ENCODE peak calls at places on chromosome X, in nine cellular contexts. One of them, this sample, is unnamed.
A peak's percentile ranks its signal among the peaks of the same experiment; 100 is the strongest.

GRCh38 chrX:17547658-17548057 is 172.7 kb downstream of the NHS start:
- DNase-seq in fibroblast of mammary gland: peak; percentile 90
- DNase-seq in LNCaP clone FGC: no peak
- DNase-seq in activated naive CD4-positive, alpha-beta T cell treated with anti-CD3 and anti-CD28 coated beads, Interleukin-2, amount 10 ng/mL, durations not matched to agents 7 days and 5 days: no peak
- DNase-seq in mesenchymal stem cell: peak; percentile 55
- DNase-seq in activated CD4-positive, alpha-beta T cell treated with anti-CD3 and anti-CD28 coated beads, Interleukin-2, amount 50 U/mL, for 1 hour: no peak
- DNase-seq in GM23248: peak; percentile 75
- DNase-seq in PC-3: peak; percentile 90
- DNase-seq in activated effector memory CD4-positive, alpha-beta T cell treated with Interleukin-2 at 50 U/mL for 16 hours: no peak
- DNase-seq in this sample: no peak

GRCh38 chrX:139702658-139703057 is 5.3 kb downstream of the MCF2 start:
- DNase-seq in fibroblast of mammary gland: no peak
- DNase-seq in LNCaP clone FGC: no peak
- DNase-seq in activated naive CD4-positive, alpha-beta T cell treated with anti-CD3 and anti-CD28 coated beads, Interleukin-2, amount 10 ng/mL, durations not matched to agents 7 days and 5 days: no peak
- DNase-seq in mesenchymal stem cell: no peak
- DNase-seq in activated CD4-positive, alpha-beta T cell treated with anti-CD3 and anti-CD28 coated beads, Interleukin-2, amount 50 U/mL, for 1 hour: no peak
- DNase-seq in GM23248: no peak
- DNase-seq in PC-3: no peak
- DNase-seq in activated effector memory CD4-positive, alpha-beta T cell treated with Interleukin-2 at 50 U/mL for 16 hours: no peak
- DNase-seq in this sample: no peak

GRCh38 chrX:84320606-84321005 is 132.6 kb upstream of the RPS6KA6 start:
- DNase-seq in fibroblast of mammary gland: no peak
- DNase-seq in LNCaP clone FGC: no peak
- DNase-seq in activated naive CD4-positive, alpha-beta T cell treated with anti-CD3 and anti-CD28 coated beads, Interleukin-2, amount 10 ng/mL, durations not matched to agents 7 days and 5 days: no peak
- DNase-seq in mesenchymal stem cell: no peak
- DNase-seq in activated CD4-positive, alpha-beta T cell treated with anti-CD3 and anti-CD28 coated beads, Interleukin-2, amount 50 U/mL, for 1 hour: no peak
- DNase-seq in GM23248: peak; percentile 19
- DNase-seq in PC-3: no peak
- DNase-seq in activated effector memory CD4-positive, alpha-beta T cell treated with Interleukin-2 at 50 U/mL for 16 hours: no peak
- DNase-seq in this sample: no peak

GRCh38 chrX:133544105-133544504 is 128.8 kb upstream of the GPC4 start:
- DNase-seq in fibroblast of mammary gland: peak; percentile 84
- DNase-seq in LNCaP clone FGC: no peak
- DNase-seq in activated naive CD4-positive, alpha-beta T cell treated with anti-CD3 and anti-CD28 coated beads, Interleukin-2, amount 10 ng/mL, durations not matched to agents 7 days and 5 days: no peak
- DNase-seq in mesenchymal stem cell: peak; percentile 85
- DNase-seq in activated CD4-positive, alpha-beta T cell treated with anti-CD3 and anti-CD28 coated beads, Interleukin-2, amount 50 U/mL, for 1 hour: no peak
- DNase-seq in GM23248: peak; percentile 84
- DNase-seq in PC-3: peak; percentile 88
- DNase-seq in activated effector memory CD4-positive, alpha-beta T cell treated with Interleukin-2 at 50 U/mL for 16 hours: no peak
- DNase-seq in this sample: peak; percentile 51

GRCh38 chrX:101657495-101657894 is 2.2 kb downstream of the ARMCX2 start:
- DNase-seq in fibroblast of mammary gland: no peak
- DNase-seq in LNCaP clone FGC: no peak
- DNase-seq in activated naive CD4-positive, alpha-beta T cell treated with anti-CD3 and anti-CD28 coated beads, Interleukin-2, amount 10 ng/mL, durations not matched to agents 7 days and 5 days: no peak
- DNase-seq in mesenchymal stem cell: no peak
- DNase-seq in activated CD4-positive, alpha-beta T cell treated with anti-CD3 and anti-CD28 coated beads, Interleukin-2, amount 50 U/mL, for 1 hour: no peak
- DNase-seq in GM23248: no peak
- DNase-seq in PC-3: no peak
- DNase-seq in activated effector memory CD4-positive, alpha-beta T cell treated with Interleukin-2 at 50 U/mL for 16 hours: no peak
- DNase-seq in this sample: no peak

GRCh38 chrX:10221651-10222050 is 64.9 kb downstream of the CLCN4 start:
- DNase-seq in fibroblast of mammary gland: no peak
- DNase-seq in LNCaP clone FGC: no peak
- DNase-seq in activated naive CD4-positive, alpha-beta T cell treated with anti-CD3 and anti-CD28 coated beads, Interleukin-2, amount 10 ng/mL, durations not matched to agents 7 days and 5 days: no peak
- DNase-seq in mesenchymal stem cell: no peak
- DNase-seq in activated CD4-positive, alpha-beta T cell treated with anti-CD3 and anti-CD28 coated beads, Interleukin-2, amount 50 U/mL, for 1 hour: no peak
- DNase-seq in GM23248: no peak
- DNase-seq in PC-3: no peak
- DNase-seq in activated effector memory CD4-positive, alpha-beta T cell treated with Interleukin-2 at 50 U/mL for 16 hours: no peak
- DNase-seq in this sample: no peak

GRCh38 chrX:31200430-31200829 is 128.6 kb upstream of the FTHL17 start:
- DNase-seq in fibroblast of mammary gland: no peak
- DNase-seq in LNCaP clone FGC: no peak
- DNase-seq in activated naive CD4-positive, alpha-beta T cell treated with anti-CD3 and anti-CD28 coated beads, Interleukin-2, amount 10 ng/mL, durations not matched to agents 7 days and 5 days: no peak
- DNase-seq in mesenchymal stem cell: no peak
- DNase-seq in activated CD4-positive, alpha-beta T cell treated with anti-CD3 and anti-CD28 coated beads, Interleukin-2, amount 50 U/mL, for 1 hour: no peak
- DNase-seq in GM23248: no peak
- DNase-seq in PC-3: no peak
- DNase-seq in activated effector memory CD4-positive, alpha-beta T cell treated with Interleukin-2 at 50 U/mL for 16 hours: no peak
- DNase-seq in this sample: no peak

GRCh38 chrX:130204647-130205046 is 32.9 kb downstream of the RAB33A start:
- DNase-seq in fibroblast of mammary gland: no peak
- DNase-seq in LNCaP clone FGC: no peak
- DNase-seq in activated naive CD4-positive, alpha-beta T cell treated with anti-CD3 and anti-CD28 coated beads, Interleukin-2, amount 10 ng/mL, durations not matched to agents 7 days and 5 days: no peak
- DNase-seq in mesenchymal stem cell: no peak
- DNase-seq in activated CD4-positive, alpha-beta T cell treated with anti-CD3 and anti-CD28 coated beads, Interleukin-2, amount 50 U/mL, for 1 hour: no peak
- DNase-seq in GM23248: no peak
- DNase-seq in PC-3: no peak
- DNase-seq in activated effector memory CD4-positive, alpha-beta T cell treated with Interleukin-2 at 50 U/mL for 16 hours: no peak
- DNase-seq in this sample: no peak

GRCh38 chrX:48520976-48521352 is 644 bp upstream of the EBP start:
- DNase-seq in fibroblast of mammary gland: no peak
- DNase-seq in LNCaP clone FGC: no peak
- DNase-seq in activated naive CD4-positive, alpha-beta T cell treated with anti-CD3 and anti-CD28 coated beads, Interleukin-2, amount 10 ng/mL, durations not matched to agents 7 days and 5 days: peak; percentile 35
- DNase-seq in mesenchymal stem cell: no peak
- DNase-seq in activated CD4-positive, alpha-beta T cell treated with anti-CD3 and anti-CD28 coated beads, Interleukin-2, amount 50 U/mL, for 1 hour: no peak
- DNase-seq in GM23248: no peak
- DNase-seq in PC-3: no peak
- DNase-seq in activated effector memory CD4-positive, alpha-beta T cell treated with Interleukin-2 at 50 U/mL for 16 hours: no peak
- DNase-seq in this sample: no peak

GRCh38 chrX:69389221-69389620 is 114.9 kb upstream of the NALF2 start:
- DNase-seq in fibroblast of mammary gland: no peak
- DNase-seq in LNCaP clone FGC: no peak
- DNase-seq in activated naive CD4-positive, alpha-beta T cell treated with anti-CD3 and anti-CD28 coated beads, Interleukin-2, amount 10 ng/mL, durations not matched to agents 7 days and 5 days: no peak
- DNase-seq in mesenchymal stem cell: no peak
- DNase-seq in activated CD4-positive, alpha-beta T cell treated with anti-CD3 and anti-CD28 coated beads, Interleukin-2, amount 50 U/mL, for 1 hour: no peak
- DNase-seq in GM23248: no peak
- DNase-seq in PC-3: no peak
- DNase-seq in activated effector memory CD4-positive, alpha-beta T cell treated with Interleukin-2 at 50 U/mL for 16 hours: no peak
- DNase-seq in this sample: no peak